ENCODE peak calls at places on chromosome 14, in seven cellular contexts. M is NCI-H1417 treated with DMSO at 0.1 percent for 48 hours; D is GF-D8; R is head of caudate nucleus; W is stimulated activated CD8-positive, alpha-beta memory T cell treated with anti-CD3 and anti-CD28 coated beads, Interleukin-2, amount 100 ng/mL, for 48 hours; Y is CD8-positive, alpha-beta memory T cell; L is GM04504. Q is an unnamed sample.

GRCh38 chr14:34301107-34301734 is 160.8 kb downstream of the SPTSSA start:
- DNase-seq in D (no peak), W (no peak), R (no peak), L (peak), M (peak), Y (no peak), Q (no peak)

GRCh38 chr14:61219256-61219655 is 61.9 kb downstream of the TMEM30B start:
- DNase-seq in W (no peak), L (no peak), M (no peak), D (no peak), R (no peak), Y (no peak), Q (no peak)

GRCh38 chr14:45610303-45610702 is 357.3 kb upstream of the MIS18BP1 start:
- DNase-seq in L (no peak), D (no peak), M (no peak), Y (no peak), W (no peak), R (no peak), Q (no peak)

GRCh38 chr14:66487159-66487558 is 988 bp downstream of the CCDC196 start:
- DNase-seq in M (no peak), Y (no peak), D (no peak), L (no peak), R (no peak), W (no peak), Q (no peak)

GRCh38 chr14:97312910-97313309 is 515.7 kb downstream of the VRK1 start:
- DNase-seq in R (no peak), L (no peak), Y (no peak), D (no peak), W (no peak), M (no peak), Q (no peak)

GRCh38 chr14:101927859-101928258 is 36.5 kb upstream of the DYNC1H1 start:
- DNase-seq in L (peak), D (peak), M (no peak), Y (no peak), W (peak), R (peak), Q (no peak)

GRCh38 chr14:52701223-52701622 is 5.8 kb upstream of the PSMC6 start:
- DNase-seq in L (no peak), Y (no peak), D (no peak), W (no peak), M (no peak), R (no peak), Q (no peak)

GRCh38 chr14:47678157-47678556 is 2.8 kb upstream of the MDGA2 start:
- DNase-seq in M (no peak), R (no peak), L (no peak), Y (no peak), D (no peak), W (no peak), Q (no peak)

GRCh38 chr14:64478634-64479250 is 13.4 kb downstream of the AKAP5 start:
- DNase-seq in Y (peak), L (no peak), W (no peak), D (no peak), R (no peak), M (no peak), Q (no peak)

GRCh38 chr14:104936361-104937155 is 11.9 kb downstream of the PLD4 start:
- DNase-seq in M (no peak), R (no peak), D (no peak), L (no peak), Y (no peak), W (no peak), Q (no peak)

GRCh38 chr14:25953532-25954144 is 644.2 kb downstream of the NOVA1 start:
- DNase-seq in D (no peak), L (no peak), W (no peak), R (no peak), M (no peak), Y (no peak), Q (no peak)

GRCh38 chr14:74906923-74907620 is 16.0 kb downstream of the RPS6KL1 start:
- DNase-seq in W (no peak), L (no peak), Y (no peak), R (no peak), M (no peak), D (no peak), Q (no peak)